ENCODE peak calls at places on chromosomes 1 and 21, in six cellular contexts. D is endothelial cell of umbilical vein, B is A549, Q is K562, Z is GM12878, H is HepG2. G is an unnamed sample.

GRCh38 chr1:230600111-230601000 is 41.9 kb upstream of the COG2 start:
- DNase-seq in D (no peak), B (no peak), Q (no peak), Z (no peak), H (no peak), G (no peak)

GRCh38 chr1:1616045-1616821 is 933 bp downstream of the MIB2 start:
- DNase-seq in D (peak), B (no peak), Q (peak), Z (no peak), H (no peak), G (peak)

GRCh38 chr1:110339427-110340206 is 440 bp downstream of the RBM15 start:
- DNase-seq in D (peak), B (peak), Q (peak), Z (no peak), H (peak), G (peak)

GRCh38 chr1:230390371-230390770 is 35.8 kb downstream of the PGBD5 start:
- DNase-seq in D (no peak), B (no peak), Q (no peak), Z (no peak), H (no peak), G (no peak)

GRCh38 chr1:222921951-222922350 is 107.1 kb downstream of the DISP1 start:
- DNase-seq in D (no peak), B (no peak), Q (no peak), Z (no peak), H (no peak), G (no peak)

GRCh38 chr1:150257624-150258274 is at the start of gene CA14:
- DNase-seq in D (no peak), B (no peak), Q (no peak), Z (no peak), H (no peak), G (no peak)

GRCh38 chr1:202958544-202959275 is 598 bp upstream of the ADIPOR1 start:
- DNase-seq in D (no peak), B (no peak), Q (no peak), Z (no peak), H (no peak), G (peak)

GRCh38 chr1:174273766-174274165 is 114.4 kb downstream of the RABGAP1L start:
- DNase-seq in D (no peak), B (no peak), Q (no peak), Z (no peak), H (no peak), G (no peak)

GRCh38 chr1:223183268-223183862 is 40.3 kb upstream of the TLR5 start:
- DNase-seq in D (no peak), B (no peak), Q (no peak), Z (no peak), H (no peak), G (no peak)

GRCh38 chr1:93845554-93846150 is 33.4 kb downstream of the DNTTIP2 start:
- DNase-seq in D (peak), B (peak), Q (peak), Z (no peak), H (peak), G (no peak)

GRCh38 chr1:93844262-93845045 is 34.6 kb downstream of the DNTTIP2 start:
- DNase-seq in D (peak), B (peak), Q (peak), Z (peak), H (peak), G (peak)

GRCh38 chr1:93847811-93848288 is 31.2 kb downstream of the DNTTIP2 start:
- DNase-seq in D (no peak), B (peak), Q (peak), Z (no peak), H (peak), G (peak)

GRCh38 chr1:93846929-93847810 is 31.8 kb downstream of the DNTTIP2 start:
- DNase-seq in D (peak), B (peak), Q (peak), Z (peak), H (peak), G (peak)

DNA sequence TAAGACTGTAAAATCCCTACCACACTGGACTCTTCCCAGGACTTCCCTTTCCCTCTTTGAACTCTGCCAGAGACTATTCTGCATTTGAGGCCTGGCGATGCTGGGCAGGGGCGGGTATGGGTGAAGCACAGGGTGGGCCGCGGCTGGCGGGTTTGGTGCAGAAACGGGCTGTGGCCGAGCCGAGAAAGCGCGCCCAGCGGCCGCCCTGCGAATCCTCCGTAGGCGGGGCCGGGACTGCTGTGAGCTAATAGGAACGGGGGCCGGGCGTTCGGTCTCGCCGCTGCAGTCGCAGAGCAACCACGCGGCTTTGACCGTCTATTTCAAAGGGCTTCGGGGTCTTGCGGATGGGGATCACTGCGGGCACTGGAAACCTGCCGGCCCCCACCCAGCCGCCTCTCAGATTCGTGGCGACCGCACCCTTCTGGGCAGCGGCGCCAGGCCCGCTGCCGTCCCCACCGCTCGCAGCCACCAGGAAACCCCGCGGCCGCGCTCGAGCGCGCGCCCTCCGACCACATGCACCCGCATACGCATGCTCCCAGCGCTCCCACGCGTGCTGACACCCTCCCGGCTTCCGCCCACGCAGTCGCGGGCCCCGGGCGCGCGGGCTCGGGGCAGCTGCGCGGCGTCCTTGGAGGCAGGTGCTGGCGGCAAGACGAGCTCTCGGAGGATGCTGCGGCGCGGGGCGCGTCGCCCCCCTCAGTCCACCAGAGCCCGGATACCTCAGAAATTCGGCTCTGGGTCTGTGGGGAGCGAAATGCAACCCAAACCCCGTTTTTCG is 32.7 kb downstream of the DNTTIP2 start:
- DNase-seq in D (peak), B (peak), Q (peak), Z (no peak), H (peak), G (peak)
- TF ChIP-seq POLR2A in D (peak), B (peak), Q (peak), Z (peak), H (peak), G (peak)

DNA sequence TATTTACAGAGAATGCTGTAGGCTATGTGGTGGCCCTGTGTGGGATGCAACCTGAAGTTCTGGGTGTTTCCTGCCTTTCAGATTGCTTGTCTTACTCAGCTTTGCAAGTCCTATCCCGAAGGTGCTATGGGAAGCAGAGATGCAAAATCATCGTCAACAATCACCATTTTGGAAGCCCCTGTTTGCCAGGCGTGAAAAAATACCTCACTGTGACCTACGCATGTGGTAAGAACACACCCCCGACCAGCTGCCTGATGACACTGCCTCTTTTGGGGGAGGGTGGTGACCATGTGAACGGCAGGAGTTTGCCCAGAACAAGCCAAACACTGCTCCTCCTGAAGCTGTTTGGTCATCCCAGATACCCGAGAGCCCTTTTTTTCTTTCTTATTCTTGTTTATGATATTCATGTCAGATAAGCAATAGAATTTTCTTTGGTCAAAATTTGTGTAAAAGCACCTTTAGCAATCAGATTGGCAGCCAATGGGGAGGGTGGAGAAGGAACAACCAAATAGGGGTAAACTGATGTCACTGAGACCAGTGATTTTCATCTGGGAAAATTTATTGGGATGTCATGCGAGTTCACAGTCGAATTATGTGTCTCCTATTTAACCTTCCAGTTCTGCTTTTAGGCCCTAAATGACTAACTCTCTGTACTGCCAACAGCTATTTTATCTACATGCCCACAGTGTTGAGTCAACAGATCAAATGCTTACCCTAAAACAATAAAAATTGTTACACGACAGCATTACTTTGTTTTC is 82.6 kb downstream of the EVA1C start:
- DNase-seq in D (peak), B (peak), Q (peak), Z (no peak), H (no peak), G (no peak)
- TF ChIP-seq MAX in D (no peak), B (no peak), Q (no peak), Z (no peak), H (no peak), G (no peak)

GRCh38 chr1:115946116-115946515 is 30.2 kb upstream of the SLC22A15 start:
- DNase-seq in D (no peak), B (no peak), Q (no peak), Z (no peak), H (no peak), G (no peak)
- TF ChIP-seq MYC in D (no peak), B (no peak), Q (no peak), Z (no peak), H (no peak), G (no peak)

GRCh38 chr1:111512132-111512874 is 8.9 kb upstream of the ADORA3 start:
- DNase-seq in D (no peak), B (no peak), Q (no peak), Z (no peak), H (no peak), G (no peak)
- TF ChIP-seq POLR2A in D (no peak), B (no peak), Q (no peak), Z (no peak), H (no peak), G (no peak)

DNA sequence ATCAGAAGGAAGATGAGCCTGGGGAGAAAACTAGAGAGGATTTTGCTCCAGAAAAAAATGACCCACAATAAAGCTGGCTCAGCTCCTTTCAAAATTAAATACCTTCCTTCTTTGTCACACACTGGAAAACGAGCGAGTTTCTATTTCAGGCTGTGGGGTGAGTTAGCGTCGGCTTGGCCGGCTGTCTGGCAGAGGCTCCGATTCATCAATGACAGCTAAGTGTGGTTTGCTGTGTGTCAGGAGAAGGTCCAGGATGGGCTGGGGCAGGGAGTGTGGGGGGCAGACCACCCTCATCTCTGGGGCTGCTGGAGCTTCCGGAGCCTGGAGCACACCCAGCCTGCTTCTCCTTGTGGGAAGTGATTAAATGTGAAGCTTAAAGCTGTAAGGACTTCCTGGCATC is 120.2 kb downstream of the ETS2 start:
- DNase-seq in D (peak), B (no peak), Q (no peak), Z (no peak), H (no peak), G (no peak)
- TF ChIP-seq MAX in D (no peak), B (no peak), Q (no peak), Z (no peak), H (no peak), G (no peak)

DNA sequence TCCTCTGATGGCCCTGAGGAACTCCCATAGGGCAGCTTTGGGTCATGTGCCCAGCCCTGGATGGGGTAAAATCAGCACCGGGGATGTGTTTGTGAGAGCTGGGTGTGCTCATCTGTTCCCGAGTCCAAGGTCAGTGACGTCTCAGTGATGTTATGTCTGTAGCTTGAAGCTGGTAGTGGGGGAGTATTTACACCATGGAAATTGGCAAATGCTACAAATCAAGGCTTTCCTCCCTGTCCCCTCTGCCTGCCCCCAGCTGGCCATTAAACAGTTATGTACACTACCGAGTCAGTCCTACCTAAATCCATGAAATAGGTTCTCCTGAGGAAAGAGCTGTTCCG is 117.8 kb upstream of the SLC25A33 start:
- DNase-seq in D (no peak), B (no peak), Q (no peak), Z (no peak), H (peak), G (no peak)
- TF ChIP-seq MYC in D (no peak), B (no peak), Q (no peak), Z (no peak), H (no peak), G (no peak)

G was measured in NB4.